ENCODE peak calls at places on chromosomes 3 and 15, in five cellular contexts. U is HepG2, Y is K562, K is SK-N-SH, V is GM12878. D is an unnamed sample.

GRCh38 chr3:37174532-37175126 is at the start of gene LRRFIP2:
- DNase-seq in K (peak), V (peak), Y (no peak), U (no peak), D (no peak)

GRCh38 chr3:100637197-100637631 is 27.8 kb downstream of the ADGRG7 start:
- DNase-seq in V (no peak), U (peak), Y (no peak), K (no peak), D (no peak)

GRCh38 chr3:43892535-43892934 is 201.8 kb downstream of the ABHD5 start:
- DNase-seq in K (no peak), Y (no peak), V (peak), U (no peak), D (no peak)

GRCh38 chr3:133457025-133457424 is 57.2 kb downstream of the BFSP2 start:
- DNase-seq in K (peak), V (no peak), Y (no peak), U (no peak), D (no peak)

GRCh38 chr15:57345584-57345983 is 30.7 kb upstream of the CGNL1 start:
- DNase-seq in Y (no peak), K (peak), U (peak), V (no peak), D (no peak)

GRCh38 chr15:78675206-78675605 is 34.2 kb upstream of the CHRNB4 start:
- DNase-seq in Y (no peak), K (no peak), U (no peak), V (no peak), D (no peak)

GRCh38 chr15:34203936-34204335 is 6.0 kb downstream of the KATNBL1 start:
- DNase-seq in K (no peak), V (no peak), Y (no peak), U (no peak), D (no peak)

GRCh38 chr15:57509965-57510364 is 81.7 kb upstream of the MYZAP start:
- DNase-seq in U (no peak), K (no peak), Y (no peak), V (no peak), D (no peak)

GRCh38 chr15:70792171-70792573 is 28.8 kb upstream of the UACA start:
- DNase-seq in K (no peak), U (no peak), Y (no peak), V (no peak), D (no peak)

GRCh38 chr3:171526146-171526545 is 65.9 kb upstream of the TNIK start:
- DNase-seq in U (no peak), V (no peak), K (no peak), Y (no peak), D (no peak)

GRCh38 chr15:63439536-63440264 is 58.1 kb upstream of the CA12 start:
- DNase-seq in U (no peak), K (no peak), V (no peak), Y (no peak), D (no peak)

GRCh38 chr3:81758275-81758674 is 3.2 kb downstream of the GBE1 start:
- DNase-seq in U (peak), K (no peak), Y (no peak), V (no peak), D (no peak)

GRCh38 chr3:24475945-24476344 is 18.7 kb downstream of the THRB start:
- DNase-seq in V (no peak), K (no peak), U (no peak), Y (no peak), D (no peak)

GRCh38 chr3:141052570-141053069 is 1.5 kb downstream of the SPSB4 start:
- DNase-seq in V (no peak), U (no peak), Y (no peak), K (peak), D (no peak)

GRCh38 chr3:190076138-190076537 is 44.6 kb downstream of the P3H2 start:
- DNase-seq in V (no peak), K (no peak), U (no peak), Y (no peak), D (no peak)

GRCh38 chr3:189277711-189278110 is 105.9 kb downstream of the TPRG1 start:
- DNase-seq in Y (no peak), U (no peak), V (no peak), K (no peak), D (no peak)

GRCh38 chr3:119240101-119240581 is 537 bp downstream of the B4GALT4 start:
- DNase-seq in K (no peak), U (peak), Y (peak), V (no peak), D (no peak)

DNA sequence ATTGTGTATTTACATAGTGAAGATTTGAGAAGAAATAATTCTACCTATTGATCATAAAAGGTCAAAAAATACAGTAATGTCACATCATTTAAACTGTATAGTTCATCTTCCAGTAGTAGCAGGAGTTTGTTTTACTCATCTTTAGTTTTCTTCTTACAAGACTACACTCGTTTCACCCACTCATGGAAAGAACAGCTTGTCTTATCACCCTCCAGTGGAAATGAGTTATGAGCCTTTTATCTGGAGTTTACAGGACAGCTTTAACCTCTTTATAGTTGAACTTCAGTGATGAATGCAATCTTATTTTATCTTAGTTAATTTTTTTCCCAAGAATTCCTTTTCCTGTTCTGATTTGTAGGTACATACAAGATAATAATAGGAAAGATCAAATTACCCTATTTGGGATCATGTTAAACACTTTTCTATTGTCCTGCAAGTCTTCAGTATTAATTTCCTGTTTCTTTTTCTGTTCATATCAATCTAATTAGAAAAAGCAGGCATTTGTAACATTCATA is 36.8 kb downstream of the RBMS3 start:
- DNase-seq in V (no peak), K (no peak), Y (no peak), U (no peak), D (no peak)
- H2AFZ ChIP-seq in V (no peak), K (no peak), Y (no peak), U (no peak), D (no peak)

DNA sequence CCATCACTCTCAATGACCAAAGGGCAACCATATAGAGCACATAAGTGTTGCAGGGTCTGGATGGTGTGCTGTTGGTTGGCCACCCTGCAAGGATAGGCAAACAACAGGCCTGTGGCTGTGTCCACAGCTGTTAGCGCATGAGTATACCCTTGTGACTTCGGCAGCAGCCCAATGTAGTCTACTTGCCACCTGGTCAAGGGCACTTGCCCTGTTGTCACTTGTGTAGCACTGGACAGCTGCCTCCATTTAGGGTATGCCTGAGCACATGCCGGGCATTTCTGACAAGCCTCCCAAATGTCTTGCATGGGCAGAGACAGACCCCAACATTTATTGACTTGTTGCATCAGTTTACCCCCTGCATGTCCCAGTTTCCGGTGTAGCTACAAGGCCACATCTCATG is 12.8 kb downstream of the CCRL2 start:
- DNase-seq in Y (no peak), K (no peak), U (no peak), V (no peak), D (no peak)
- TF ChIP-seq TAF1 in Y (no peak), K (no peak), U (no peak), V (no peak), D (no peak)

GRCh38 chr15:55344206-55344605 is 25.2 kb downstream of the PIGB start:
- DNase-seq in V (no peak), U (no peak), Y (no peak), K (no peak), D (no peak)
- TF ChIP-seq GABPA in V (no peak), U (no peak), Y (no peak), K (no peak), D (no peak)

DNA sequence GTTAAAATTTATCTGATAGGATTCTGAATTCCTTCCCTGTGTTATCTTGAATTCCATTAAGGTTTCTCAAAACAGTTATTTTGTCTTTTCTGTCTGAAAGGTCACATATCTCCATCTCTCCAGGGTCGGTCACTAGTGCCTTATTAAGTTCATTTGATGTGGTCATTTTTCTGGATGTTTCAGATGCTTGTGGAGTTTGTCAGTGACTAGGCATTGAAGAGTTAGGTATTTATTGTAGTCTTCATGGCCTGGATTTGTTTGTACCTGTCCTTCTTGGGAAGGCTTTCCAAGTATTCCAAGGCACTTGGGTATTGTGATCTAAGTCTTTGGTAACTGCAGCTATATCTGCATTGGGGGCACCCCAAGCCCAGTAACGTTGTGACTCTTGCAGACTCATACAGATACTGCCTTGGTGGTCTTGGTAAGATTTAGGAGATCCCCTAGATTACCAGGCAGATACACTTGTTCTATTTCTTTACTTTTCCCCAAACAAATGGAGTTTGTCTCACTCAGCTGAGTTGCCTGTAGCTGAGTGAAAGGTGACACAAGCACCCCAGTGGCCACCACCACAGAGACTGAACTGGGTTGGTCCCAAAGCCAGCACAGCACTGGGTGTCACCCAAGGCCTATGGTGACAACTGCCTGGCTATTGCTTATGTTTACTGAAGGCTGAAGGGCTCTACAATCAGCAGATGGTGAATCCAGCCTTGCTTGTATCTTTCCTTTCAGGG is 18.8 kb upstream of the SLC27A2 start:
- DNase-seq in K (no peak), V (no peak), Y (no peak), U (peak), D (no peak)
- H2AFZ ChIP-seq in K (no peak), V (no peak), Y (no peak), U (no peak), D (no peak)

GRCh38 chr15:40028193-40028592 is 10.8 kb downstream of the SRP14 start:
- DNase-seq in U (no peak), K (no peak), V (no peak), Y (no peak), D (no peak)
- TF ChIP-seq TAF1 in U (no peak), K (no peak), V (no peak), Y (no peak), D (no peak)

DNA sequence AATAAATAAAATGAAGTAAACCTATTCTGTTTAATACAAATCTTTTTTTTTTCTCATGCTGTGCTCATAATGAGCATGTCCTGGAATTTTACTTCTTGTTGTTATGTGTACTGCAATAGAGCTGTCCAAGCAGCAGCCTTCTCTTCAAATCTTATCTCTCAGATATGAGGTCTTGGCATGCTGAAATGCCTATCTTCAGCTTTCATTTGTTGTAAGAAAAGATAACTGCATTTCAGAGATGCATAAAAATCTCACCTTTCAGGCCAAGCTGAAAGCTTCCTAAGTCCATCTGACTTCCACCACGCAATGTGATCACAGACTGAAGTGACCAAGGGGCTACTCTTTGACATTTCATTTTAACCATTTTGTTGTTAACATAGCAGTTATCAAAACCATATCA is 43.4 kb upstream of the LRRC3B start:
- DNase-seq in U (no peak), K (no peak), Y (no peak), V (no peak), D (no peak)
- TF ChIP-seq GABPA in U (no peak), K (no peak), Y (no peak), V (no peak), D (no peak)

GRCh38 chr3:128050597-128050996 is 1.6 kb upstream of the SEC61A1 start:
- DNase-seq in U (no peak), Y (no peak), K (no peak), V (no peak), D (no peak)

GRCh38 chr3:128052831-128053419 is 688 bp downstream of the SEC61A1 start:
- DNase-seq in V (no peak), Y (no peak), U (peak), K (no peak), D (no peak)

GRCh38 chr3:128051837-128052766 is at the start of gene SEC61A1:
- DNase-seq in Y (peak), V (peak), K (peak), U (peak), D (peak)

GRCh38 chr3:128053614-128054013 is 1.4 kb downstream of the SEC61A1 start:
- DNase-seq in K (no peak), Y (no peak), V (no peak), U (peak), D (no peak)

DNA sequence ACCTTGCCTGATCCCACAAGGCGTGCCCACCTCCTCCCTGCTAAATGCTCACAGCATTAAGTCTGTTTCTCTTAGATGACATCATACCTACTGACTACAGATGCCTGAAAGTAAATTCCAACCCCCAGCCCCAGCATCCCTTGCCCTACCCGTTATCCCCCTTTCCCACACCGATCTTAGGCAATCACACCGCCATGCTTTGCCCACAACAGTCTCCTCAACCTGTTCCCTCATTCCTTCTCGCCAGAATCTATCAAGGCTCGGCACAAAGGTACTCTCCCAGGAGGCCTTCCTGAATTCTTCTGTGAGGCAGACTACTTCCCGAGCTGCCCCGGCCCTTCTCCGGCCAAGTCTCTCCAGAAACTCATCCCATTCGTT is 789 bp upstream of the SEC61A1 start:
- DNase-seq in V (no peak), K (peak), Y (no peak), U (no peak), D (no peak)
- H2AFZ ChIP-seq in V (peak), K (peak), Y (peak), U (no peak), D (peak)

GRCh38 chr3:10240799-10241198 is 7.5 kb upstream of the TATDN2 start:
- DNase-seq in Y (no peak), K (no peak), V (no peak), U (no peak), D (no peak)

GRCh38 chr3:10245313-10245712 is 2.9 kb upstream of the TATDN2 start:
- DNase-seq in Y (no peak), U (no peak), K (no peak), V (no peak), D (no peak)

GRCh38 chr3:10244004-10244403 is 4.3 kb upstream of the TATDN2 start:
- DNase-seq in U (no peak), K (no peak), Y (no peak), V (no peak), D (no peak)

GRCh38 chr3:10238330-10238995 is 9.8 kb upstream of the TATDN2 start:
- DNase-seq in V (no peak), Y (peak), K (no peak), U (no peak), D (no peak)

GRCh38 chr3:10242182-10243065 is 5.8 kb upstream of the TATDN2 start:
- DNase-seq in Y (no peak), K (no peak), V (no peak), U (no peak), D (no peak)
- TF ChIP-seq TAF1 in Y (no peak), K (no peak), V (no peak), U (no peak), D (no peak)